ENCODE peak calls at places on chromosome 21, in five cellular contexts. T is thyroid gland, O is breast epithelium, C is endothelial cell of umbilical vein, S is suprapubic skin. V is an unnamed sample.

GRCh38 chr21:36927718-36928117 is 38.8 kb downstream of the HLCS start:
- DNase-seq in T (peak), O (peak), C (peak), S (peak), V (no peak)

GRCh38 chr21:35720065-35720810 is 340.1 kb downstream of the SETD4 start:
- DNase-seq in T (no peak), O (no peak), C (no peak), S (no peak), V (no peak)

GRCh38 chr21:34889287-34889536 is 159.9 kb downstream of the RUNX1 start:
- DNase-seq in T (no peak), O (no peak), C (peak), S (no peak), V (no peak)

GRCh38 chr21:36882776-36883175 is 83.7 kb downstream of the HLCS start:
- DNase-seq in T (no peak), O (no peak), C (no peak), S (no peak), V (no peak)

GRCh38 chr21:38985423-38986378 is 180.0 kb downstream of the ETS2 start:
- DNase-seq in T (peak), O (no peak), C (no peak), S (peak), V (no peak)

GRCh38 chr21:24738063-24738462 is 869.2 kb downstream of the MRPL39 start:
- DNase-seq in T (no peak), O (no peak), C (no peak), S (no peak), V (no peak)

GRCh38 chr21:30248844-30249243 is 32.9 kb upstream of the CLDN8 start:
- DNase-seq in T (no peak), O (no peak), C (no peak), S (no peak), V (no peak)

GRCh38 chr21:45478115-45478801 is 64.0 kb downstream of the SLC19A1 start:
- DNase-seq in T (peak), O (peak), C (peak), S (no peak), V (no peak)

GRCh38 chr21:41579692-41580091 is 71.7 kb upstream of the TMPRSS2 start:
- DNase-seq in T (no peak), O (no peak), C (no peak), S (no peak), V (no peak)

GRCh38 chr21:38859852-38860251 is 54.1 kb downstream of the ETS2 start:
- DNase-seq in T (no peak), O (no peak), C (no peak), S (no peak), V (no peak)

GRCh38 chr21:19553930-19554615 is 1150.5 kb upstream of the TMPRSS15 start:
- DNase-seq in T (no peak), O (no peak), C (no peak), S (no peak), V (no peak)

DNA sequence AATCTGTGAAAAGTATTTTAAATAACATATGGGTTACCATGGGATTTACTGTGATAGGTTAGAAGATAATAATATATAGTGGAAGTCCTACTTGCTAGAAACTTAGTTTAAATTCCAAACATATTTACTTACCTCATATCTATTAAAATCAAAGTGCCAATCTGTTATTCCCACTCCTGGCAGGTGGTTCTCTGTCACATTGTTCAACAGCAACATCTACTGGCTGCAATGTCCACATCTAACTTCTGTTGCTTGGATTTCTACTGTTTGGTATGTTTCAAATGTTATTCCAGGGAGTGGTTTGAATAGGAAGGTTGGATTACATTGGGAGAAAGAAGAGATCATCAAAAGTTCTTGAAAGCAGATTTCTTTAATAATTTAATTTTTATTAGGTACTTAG is 122.5 kb upstream of the NCAM2 start:
- DNase-seq in T (no peak), O (no peak), C (no peak), S (no peak), V (no peak)
- TF ChIP-seq CTCF in T (no peak), O (no peak), C (no peak), S (no peak), V (no peak)

GRCh38 chr21:32539378-32539777 is 45.9 kb downstream of the TCP10L start:
- DNase-seq in T (no peak), O (no peak), C (no peak), S (no peak), V (no peak)

GRCh38 chr21:32534113-32534512 is 51.2 kb downstream of the TCP10L start:
- DNase-seq in T (no peak), O (no peak), C (no peak), S (no peak), V (no peak)

GRCh38 chr21:32537569-32537881 is 47.8 kb downstream of the TCP10L start:
- DNase-seq in T (peak), O (no peak), C (no peak), S (no peak), V (no peak)

GRCh38 chr21:32535616-32536015 is 49.7 kb downstream of the TCP10L start:
- DNase-seq in T (no peak), O (no peak), C (no peak), S (no peak), V (no peak)

GRCh38 chr21:32538147-32538792 is 47.1 kb downstream of the TCP10L start:
- DNase-seq in T (no peak), O (no peak), C (no peak), S (no peak), V (no peak)
- H3K27ac ChIP-seq in T (no peak), O (no peak), C (no peak), S (no peak), V (no peak)

GRCh38 chr21:42645211-42646075 is 8.0 kb upstream of the PDE9A start:
- DNase-seq in T (no peak), O (no peak), C (no peak), S (no peak), V (no peak)
- TF ChIP-seq POLR2A in T (no peak), O (no peak), C (no peak), S (no peak), V (no peak)

GRCh38 chr21:18138507-18138906 is 106.1 kb upstream of the CHODL start:
- DNase-seq in T (no peak), O (no peak), C (no peak), S (no peak), V (no peak)
- TF ChIP-seq CTCF in T (no peak), O (no peak), C (no peak), S (no peak), V (no peak)

GRCh38 chr21:15224346-15225086 is 159.7 kb upstream of the NRIP1 start:
- DNase-seq in T (no peak), O (no peak), C (no peak), S (no peak), V (no peak)

GRCh38 chr21:15222711-15223110 is 157.9 kb upstream of the NRIP1 start:
- DNase-seq in T (no peak), O (no peak), C (no peak), S (no peak), V (no peak)

GRCh38 chr21:15219866-15220265 is 155.1 kb upstream of the NRIP1 start:
- DNase-seq in T (no peak), O (no peak), C (no peak), S (no peak), V (no peak)

GRCh38 chr21:15221799-15222386 is 157.1 kb upstream of the NRIP1 start:
- DNase-seq in T (no peak), O (no peak), C (no peak), S (no peak), V (no peak)
- H3K27ac ChIP-seq in T (no peak), O (no peak), C (no peak), S (peak), V (no peak)

DNA sequence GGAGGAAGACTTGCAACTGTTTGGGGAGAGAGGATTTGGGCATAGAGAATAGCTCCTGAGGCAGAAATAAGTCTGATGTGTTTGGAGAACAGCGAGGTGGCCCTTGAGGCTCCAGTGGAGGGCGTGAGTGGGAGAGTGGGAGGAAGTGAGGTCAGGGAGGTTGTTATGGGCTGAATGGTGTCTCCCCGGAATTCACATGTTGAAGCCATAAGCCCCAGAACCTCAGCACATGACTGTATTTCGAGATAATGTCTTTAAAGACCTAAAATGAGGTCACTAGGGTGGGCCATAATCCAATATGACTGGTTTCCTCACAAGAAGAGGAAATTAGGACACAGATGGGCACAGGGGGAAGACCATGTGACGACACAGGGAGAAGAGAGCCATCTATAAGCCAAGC is 17.9 kb upstream of the APP start:
- DNase-seq in T (no peak), O (no peak), C (no peak), S (no peak), V (no peak)
- TF ChIP-seq POLR2A in T (no peak), O (no peak), C (no peak), S (no peak), V (no peak)

GRCh38 chr21:23016617-23017016 is 2018.4 kb downstream of the NCAM2 start:
- DNase-seq in T (no peak), O (no peak), C (peak), S (no peak), V (no peak)
- TF ChIP-seq CTCF in T (no peak), O (no peak), C (peak), S (no peak), V (no peak)

V was measured in vagina.